ENCODE peak calls at places on chromosomes 7 and 10, in ten cellular contexts. One of them, this sample, is unnamed.

GRCh38 chr10:30434273-30435067 is 486 bp downstream of the MAP3K8 start:
- DNase-seq in caudate nucleus: peak; percentile 12
- DNase-seq in COR-L47: no peak
- DNase-seq in AG09319: peak; percentile 61
- DNase-seq in stimulated activated CD4-positive, alpha-beta T cell treated with anti-CD3 and anti-CD28 coated beads, TNF-alpha, amount 100 ng/mL, for 48 hours: peak; percentile 57
- DNase-seq in tibial artery: peak; percentile 94
- DNase-seq in colonic mucosa: peak; percentile 84
- DNase-seq in NCI-H1105: no peak
- DNase-seq in CD4-positive, alpha-beta T cell: no peak
- DNase-seq in NCI-H1092: no peak
- DNase-seq in this sample: peak; percentile 41

GRCh38 chr7:99618726-99619125 is 2.0 kb downstream of the ZSCAN25 start:
- DNase-seq in COR-L47: no peak
- DNase-seq in NCI-H1105: no peak
- DNase-seq in CD4-positive, alpha-beta T cell: no peak
- DNase-seq in caudate nucleus: no peak
- DNase-seq in stimulated activated CD4-positive, alpha-beta T cell treated with anti-CD3 and anti-CD28 coated beads, TNF-alpha, amount 100 ng/mL, for 48 hours: no peak
- DNase-seq in AG09319: peak; percentile 5
- DNase-seq in colonic mucosa: no peak
- DNase-seq in NCI-H1092: no peak
- DNase-seq in tibial artery: no peak
- DNase-seq in this sample: no peak

GRCh38 chr7:120308171-120308570 is 35.2 kb downstream of the KCND2 start:
- DNase-seq in CD4-positive, alpha-beta T cell: no peak
- DNase-seq in AG09319: no peak
- DNase-seq in stimulated activated CD4-positive, alpha-beta T cell treated with anti-CD3 and anti-CD28 coated beads, TNF-alpha, amount 100 ng/mL, for 48 hours: no peak
- DNase-seq in colonic mucosa: no peak
- DNase-seq in tibial artery: no peak
- DNase-seq in caudate nucleus: no peak
- DNase-seq in NCI-H1092: no peak
- DNase-seq in COR-L47: no peak
- DNase-seq in NCI-H1105: no peak
- DNase-seq in this sample: no peak

GRCh38 chr10:91579351-91579985 is 53.4 kb downstream of the PPP1R3C start:
- DNase-seq in NCI-H1105: no peak
- DNase-seq in tibial artery: no peak
- DNase-seq in AG09319: peak; percentile 92
- DNase-seq in NCI-H1092: no peak
- DNase-seq in caudate nucleus: no peak
- DNase-seq in colonic mucosa: no peak
- DNase-seq in COR-L47: no peak
- DNase-seq in CD4-positive, alpha-beta T cell: no peak
- DNase-seq in stimulated activated CD4-positive, alpha-beta T cell treated with anti-CD3 and anti-CD28 coated beads, TNF-alpha, amount 100 ng/mL, for 48 hours: no peak
- DNase-seq in this sample: no peak

GRCh38 chr7:56009695-56010094 is 41.5 kb downstream of the PSPH start:
- DNase-seq in NCI-H1105: peak; percentile 82
- DNase-seq in colonic mucosa: peak; percentile 35
- DNase-seq in caudate nucleus: peak; percentile 20
- DNase-seq in AG09319: no peak
- DNase-seq in tibial artery: no peak
- DNase-seq in COR-L47: peak; percentile 94
- DNase-seq in NCI-H1092: no peak
- DNase-seq in CD4-positive, alpha-beta T cell: no peak
- DNase-seq in stimulated activated CD4-positive, alpha-beta T cell treated with anti-CD3 and anti-CD28 coated beads, TNF-alpha, amount 100 ng/mL, for 48 hours: no peak
- DNase-seq in this sample: no peak

GRCh38 chr10:91091780-91092179 is 128.7 kb upstream of the PCGF5 start:
- DNase-seq in AG09319: no peak
- DNase-seq in COR-L47: no peak
- DNase-seq in stimulated activated CD4-positive, alpha-beta T cell treated with anti-CD3 and anti-CD28 coated beads, TNF-alpha, amount 100 ng/mL, for 48 hours: no peak
- DNase-seq in NCI-H1105: no peak
- DNase-seq in colonic mucosa: no peak
- DNase-seq in tibial artery: no peak
- DNase-seq in NCI-H1092: no peak
- DNase-seq in CD4-positive, alpha-beta T cell: no peak
- DNase-seq in caudate nucleus: no peak
- DNase-seq in this sample: no peak

GRCh38 chr10:45463244-45464116 is 89.5 kb downstream of the ALOX5 start:
- DNase-seq in NCI-H1105: no peak
- DNase-seq in colonic mucosa: no peak
- DNase-seq in CD4-positive, alpha-beta T cell: no peak
- DNase-seq in stimulated activated CD4-positive, alpha-beta T cell treated with anti-CD3 and anti-CD28 coated beads, TNF-alpha, amount 100 ng/mL, for 48 hours: no peak
- DNase-seq in COR-L47: no peak
- DNase-seq in tibial artery: no peak
- DNase-seq in caudate nucleus: no peak
- DNase-seq in NCI-H1092: no peak
- DNase-seq in AG09319: no peak
- DNase-seq in this sample: no peak

GRCh38 chr10:53786236-53786635 is 1013.7 kb upstream of the MBL2 start:
- DNase-seq in colonic mucosa: no peak
- DNase-seq in tibial artery: no peak
- DNase-seq in caudate nucleus: no peak
- DNase-seq in AG09319: no peak
- DNase-seq in CD4-positive, alpha-beta T cell: no peak
- DNase-seq in NCI-H1105: no peak
- DNase-seq in NCI-H1092: no peak
- DNase-seq in COR-L47: no peak
- DNase-seq in stimulated activated CD4-positive, alpha-beta T cell treated with anti-CD3 and anti-CD28 coated beads, TNF-alpha, amount 100 ng/mL, for 48 hours: no peak
- DNase-seq in this sample: no peak

GRCh38 chr7:120733143-120733542 is 124.8 kb downstream of the TSPAN12 start:
- DNase-seq in COR-L47: no peak
- DNase-seq in NCI-H1105: no peak
- DNase-seq in CD4-positive, alpha-beta T cell: no peak
- DNase-seq in caudate nucleus: no peak
- DNase-seq in tibial artery: no peak
- DNase-seq in AG09319: no peak
- DNase-seq in NCI-H1092: no peak
- DNase-seq in colonic mucosa: no peak
- DNase-seq in stimulated activated CD4-positive, alpha-beta T cell treated with anti-CD3 and anti-CD28 coated beads, TNF-alpha, amount 100 ng/mL, for 48 hours: no peak
- DNase-seq in this sample: no peak

GRCh38 chr7:47534322-47535032 is 47.4 kb downstream of the TNS3 start:
- DNase-seq in COR-L47: peak; percentile 23
- DNase-seq in AG09319: no peak
- DNase-seq in stimulated activated CD4-positive, alpha-beta T cell treated with anti-CD3 and anti-CD28 coated beads, TNF-alpha, amount 100 ng/mL, for 48 hours: no peak
- DNase-seq in caudate nucleus: no peak
- DNase-seq in colonic mucosa: no peak
- DNase-seq in NCI-H1092: no peak
- DNase-seq in tibial artery: no peak
- DNase-seq in NCI-H1105: no peak
- DNase-seq in CD4-positive, alpha-beta T cell: no peak
- DNase-seq in this sample: no peak

GRCh38 chr7:22601812-22602568 is 102.0 kb upstream of the STEAP1B start:
- DNase-seq in stimulated activated CD4-positive, alpha-beta T cell treated with anti-CD3 and anti-CD28 coated beads, TNF-alpha, amount 100 ng/mL, for 48 hours: no peak
- DNase-seq in tibial artery: no peak
- DNase-seq in caudate nucleus: no peak
- DNase-seq in colonic mucosa: no peak
- DNase-seq in CD4-positive, alpha-beta T cell: no peak
- DNase-seq in NCI-H1105: no peak
- DNase-seq in AG09319: no peak
- DNase-seq in COR-L47: no peak
- DNase-seq in NCI-H1092: no peak
- DNase-seq in this sample: no peak

GRCh38 chr7:11754123-11754522 is 77.9 kb downstream of the THSD7A start:
- DNase-seq in NCI-H1092: no peak
- DNase-seq in AG09319: no peak
- DNase-seq in caudate nucleus: no peak
- DNase-seq in COR-L47: no peak
- DNase-seq in tibial artery: no peak
- DNase-seq in stimulated activated CD4-positive, alpha-beta T cell treated with anti-CD3 and anti-CD28 coated beads, TNF-alpha, amount 100 ng/mL, for 48 hours: no peak
- DNase-seq in CD4-positive, alpha-beta T cell: no peak
- DNase-seq in NCI-H1105: no peak
- DNase-seq in colonic mucosa: no peak
- DNase-seq in this sample: no peak

GRCh38 chr10:8102708-8103401 is 48.4 kb downstream of the GATA3 start:
- DNase-seq in NCI-H1092: no peak
- DNase-seq in tibial artery: no peak
- DNase-seq in CD4-positive, alpha-beta T cell: no peak
- DNase-seq in stimulated activated CD4-positive, alpha-beta T cell treated with anti-CD3 and anti-CD28 coated beads, TNF-alpha, amount 100 ng/mL, for 48 hours: no peak
- DNase-seq in caudate nucleus: no peak
- DNase-seq in COR-L47: peak; percentile 30
- DNase-seq in NCI-H1105: no peak
- DNase-seq in AG09319: no peak
- DNase-seq in colonic mucosa: no peak
- DNase-seq in this sample: no peak

GRCh38 chr10:29731760-29732159 is 97.0 kb upstream of the SVIL start:
- DNase-seq in AG09319: no peak
- DNase-seq in NCI-H1092: no peak
- DNase-seq in caudate nucleus: no peak
- DNase-seq in colonic mucosa: peak; percentile 40
- DNase-seq in stimulated activated CD4-positive, alpha-beta T cell treated with anti-CD3 and anti-CD28 coated beads, TNF-alpha, amount 100 ng/mL, for 48 hours: no peak
- DNase-seq in tibial artery: no peak
- DNase-seq in NCI-H1105: no peak
- DNase-seq in COR-L47: no peak
- DNase-seq in CD4-positive, alpha-beta T cell: no peak
- DNase-seq in this sample: no peak

GRCh38 chr7:55066479-55066878 is 47.7 kb downstream of the EGFR start:
- DNase-seq in colonic mucosa: no peak
- DNase-seq in tibial artery: no peak
- DNase-seq in caudate nucleus: no peak
- DNase-seq in NCI-H1105: no peak
- DNase-seq in NCI-H1092: no peak
- DNase-seq in COR-L47: no peak
- DNase-seq in stimulated activated CD4-positive, alpha-beta T cell treated with anti-CD3 and anti-CD28 coated beads, TNF-alpha, amount 100 ng/mL, for 48 hours: no peak
- DNase-seq in AG09319: no peak
- DNase-seq in CD4-positive, alpha-beta T cell: no peak
- DNase-seq in this sample: no peak

GRCh38 chr7:191105-192034 is 1.0 kb upstream of the FAM20C start:
- DNase-seq in COR-L47: peak; percentile 62
- DNase-seq in CD4-positive, alpha-beta T cell: no peak
- DNase-seq in NCI-H1105: no peak
- DNase-seq in caudate nucleus: no peak
- DNase-seq in tibial artery: peak; percentile 51
- DNase-seq in colonic mucosa: peak; percentile 39
- DNase-seq in NCI-H1092: peak; percentile 22
- DNase-seq in AG09319: peak; percentile 61
- DNase-seq in stimulated activated CD4-positive, alpha-beta T cell treated with anti-CD3 and anti-CD28 coated beads, TNF-alpha, amount 100 ng/mL, for 48 hours: no peak
- DNase-seq in this sample: no peak

GRCh38 chr10:114384181-114384580 is 20.1 kb downstream of the AFAP1L2 start:
- DNase-seq in caudate nucleus: no peak
- DNase-seq in colonic mucosa: no peak
- DNase-seq in COR-L47: no peak
- DNase-seq in NCI-H1105: no peak
- DNase-seq in AG09319: no peak
- DNase-seq in tibial artery: no peak
- DNase-seq in NCI-H1092: no peak
- DNase-seq in stimulated activated CD4-positive, alpha-beta T cell treated with anti-CD3 and anti-CD28 coated beads, TNF-alpha, amount 100 ng/mL, for 48 hours: no peak
- DNase-seq in CD4-positive, alpha-beta T cell: no peak
- DNase-seq in this sample: no peak

GRCh38 chr7:100895956-100896742 is 461 bp upstream of the ACHE start:
- DNase-seq in colonic mucosa: peak; percentile 76
- DNase-seq in stimulated activated CD4-positive, alpha-beta T cell treated with anti-CD3 and anti-CD28 coated beads, TNF-alpha, amount 100 ng/mL, for 48 hours: no peak
- DNase-seq in tibial artery: no peak
- DNase-seq in AG09319: no peak
- DNase-seq in NCI-H1092: no peak
- DNase-seq in CD4-positive, alpha-beta T cell: no peak
- DNase-seq in caudate nucleus: no peak
- DNase-seq in NCI-H1105: peak; percentile 52
- DNase-seq in COR-L47: peak; percentile 23
- DNase-seq in this sample: no peak

GRCh38 chr7:157660971-157661610 is 324.3 kb downstream of the DNAJB6 start:
- DNase-seq in NCI-H1105: no peak
- DNase-seq in COR-L47: no peak
- DNase-seq in caudate nucleus: no peak
- DNase-seq in CD4-positive, alpha-beta T cell: no peak
- DNase-seq in stimulated activated CD4-positive, alpha-beta T cell treated with anti-CD3 and anti-CD28 coated beads, TNF-alpha, amount 100 ng/mL, for 48 hours: no peak
- DNase-seq in NCI-H1092: no peak
- DNase-seq in tibial artery: no peak
- DNase-seq in colonic mucosa: no peak
- DNase-seq in AG09319: no peak
- DNase-seq in this sample: no peak

GRCh38 chr10:131891196-131891928 is 9.4 kb upstream of the PPP2R2D start:
- DNase-seq in NCI-H1105: no peak
- DNase-seq in AG09319: no peak
- DNase-seq in CD4-positive, alpha-beta T cell: no peak
- DNase-seq in tibial artery: no peak
- DNase-seq in colonic mucosa: no peak
- DNase-seq in NCI-H1092: no peak
- DNase-seq in caudate nucleus: no peak
- DNase-seq in COR-L47: no peak
- DNase-seq in stimulated activated CD4-positive, alpha-beta T cell treated with anti-CD3 and anti-CD28 coated beads, TNF-alpha, amount 100 ng/mL, for 48 hours: no peak
- DNase-seq in this sample: no peak

GRCh38 chr7:88546808-88547207 is 212.7 kb upstream of the ZNF804B start:
- DNase-seq in NCI-H1105: no peak
- DNase-seq in colonic mucosa: peak; percentile 24
- DNase-seq in stimulated activated CD4-positive, alpha-beta T cell treated with anti-CD3 and anti-CD28 coated beads, TNF-alpha, amount 100 ng/mL, for 48 hours: no peak
- DNase-seq in AG09319: no peak
- DNase-seq in NCI-H1092: no peak
- DNase-seq in CD4-positive, alpha-beta T cell: no peak
- DNase-seq in tibial artery: no peak
- DNase-seq in caudate nucleus: no peak
- DNase-seq in COR-L47: no peak
- DNase-seq in this sample: no peak

GRCh38 chr10:125881192-125881591 is at the start of gene DHX32:
- DNase-seq in NCI-H1092: no peak
- DNase-seq in COR-L47: no peak
- DNase-seq in colonic mucosa: no peak
- DNase-seq in NCI-H1105: no peak
- DNase-seq in AG09319: no peak
- DNase-seq in tibial artery: no peak
- DNase-seq in stimulated activated CD4-positive, alpha-beta T cell treated with anti-CD3 and anti-CD28 coated beads, TNF-alpha, amount 100 ng/mL, for 48 hours: no peak
- DNase-seq in caudate nucleus: no peak
- DNase-seq in CD4-positive, alpha-beta T cell: no peak
- DNase-seq in this sample: no peak

GRCh38 chr10:70849582-70850016 is 33.9 kb downstream of the SGPL1 start:
- DNase-seq in stimulated activated CD4-positive, alpha-beta T cell treated with anti-CD3 and anti-CD28 coated beads, TNF-alpha, amount 100 ng/mL, for 48 hours: no peak
- DNase-seq in NCI-H1105: no peak
- DNase-seq in COR-L47: no peak
- DNase-seq in caudate nucleus: no peak
- DNase-seq in AG09319: peak; percentile 28
- DNase-seq in tibial artery: no peak
- DNase-seq in CD4-positive, alpha-beta T cell: no peak
- DNase-seq in colonic mucosa: no peak
- DNase-seq in NCI-H1092: no peak
- DNase-seq in this sample: no peak

GRCh38 chr10:133357293-133358151 is at the start of gene FUOM:
- DNase-seq in CD4-positive, alpha-beta T cell: peak; percentile 59
- DNase-seq in AG09319: no peak
- DNase-seq in colonic mucosa: no peak
- DNase-seq in NCI-H1105: no peak
- DNase-seq in COR-L47: no peak
- DNase-seq in tibial artery: no peak
- DNase-seq in NCI-H1092: no peak
- DNase-seq in caudate nucleus: no peak
- DNase-seq in stimulated activated CD4-positive, alpha-beta T cell treated with anti-CD3 and anti-CD28 coated beads, TNF-alpha, amount 100 ng/mL, for 48 hours: peak; percentile 74
- DNase-seq in this sample: peak; percentile 66

GRCh38 chr10:110212119-110213006 is 5.0 kb downstream of the MXI1 start:
- DNase-seq in colonic mucosa: peak; percentile 74
- DNase-seq in stimulated activated CD4-positive, alpha-beta T cell treated with anti-CD3 and anti-CD28 coated beads, TNF-alpha, amount 100 ng/mL, for 48 hours: no peak
- DNase-seq in CD4-positive, alpha-beta T cell: peak; percentile 51
- DNase-seq in tibial artery: peak; percentile 42
- DNase-seq in caudate nucleus: no peak
- DNase-seq in COR-L47: no peak
- DNase-seq in NCI-H1092: no peak
- DNase-seq in AG09319: no peak
- DNase-seq in NCI-H1105: no peak
- DNase-seq in this sample: no peak

This sample was measured in activated T-helper 2 cell treated with anti-CD3 and anti-CD28 coated beads, Interferon-gamma antibody, Interleukin-2, Interleukin-4, amounts not matched to agents 10 μg/mL and 5 μg/mL and 100 μg/mL, durations not matched to agents 14 hours and 24 hours and 36 hours.